ENCODE peak calls at places on chromosome 19, in five cellular contexts. One of them, this sample, is unnamed.

GRCh38 chr19:17170538-17171297 is 44.4 kb upstream of the USE1 start:
- DNase-seq in stimulated activated CD4-positive, alpha-beta T cell treated with anti-CD3 and anti-CD28 coated beads, Interleukin-4, amount 100 ng/mL, for 48 hours: no peak
- DNase-seq in activated T-helper 1 cell treated with Interleukin-2 at 50 U/mL for 16 hours: no peak
- DNase-seq in DMS 273 treated with DMSO at 0.1 percent for 48 hours: no peak
- DNase-seq in C1 segment of cervical spinal cord: no peak
- DNase-seq in this sample: no peak

GRCh38 chr19:17841371-17841809 is 6.4 kb downstream of the JAK3 start:
- DNase-seq in activated T-helper 1 cell treated with Interleukin-2 at 50 U/mL for 16 hours: no peak
- DNase-seq in C1 segment of cervical spinal cord: no peak
- DNase-seq in stimulated activated CD4-positive, alpha-beta T cell treated with anti-CD3 and anti-CD28 coated beads, Interleukin-4, amount 100 ng/mL, for 48 hours: no peak
- DNase-seq in DMS 273 treated with DMSO at 0.1 percent for 48 hours: no peak
- DNase-seq in this sample: no peak

GRCh38 chr19:13024126-13024957 is 29.1 kb downstream of the NFIX start:
- DNase-seq in stimulated activated CD4-positive, alpha-beta T cell treated with anti-CD3 and anti-CD28 coated beads, Interleukin-4, amount 100 ng/mL, for 48 hours: no peak
- DNase-seq in DMS 273 treated with DMSO at 0.1 percent for 48 hours: no peak
- DNase-seq in C1 segment of cervical spinal cord: no peak
- DNase-seq in activated T-helper 1 cell treated with Interleukin-2 at 50 U/mL for 16 hours: no peak
- DNase-seq in this sample: no peak

GRCh38 chr19:20513179-20513934 is 52.2 kb downstream of the ZNF737 start:
- DNase-seq in activated T-helper 1 cell treated with Interleukin-2 at 50 U/mL for 16 hours: peak
- DNase-seq in stimulated activated CD4-positive, alpha-beta T cell treated with anti-CD3 and anti-CD28 coated beads, Interleukin-4, amount 100 ng/mL, for 48 hours: no peak
- DNase-seq in C1 segment of cervical spinal cord: no peak
- DNase-seq in DMS 273 treated with DMSO at 0.1 percent for 48 hours: no peak
- DNase-seq in this sample: no peak

GRCh38 chr19:12789098-12789903 is 2.0 kb upstream of the JUNB start:
- DNase-seq in activated T-helper 1 cell treated with Interleukin-2 at 50 U/mL for 16 hours: no peak
- DNase-seq in stimulated activated CD4-positive, alpha-beta T cell treated with anti-CD3 and anti-CD28 coated beads, Interleukin-4, amount 100 ng/mL, for 48 hours: no peak
- DNase-seq in DMS 273 treated with DMSO at 0.1 percent for 48 hours: no peak
- DNase-seq in C1 segment of cervical spinal cord: peak
- DNase-seq in this sample: no peak

GRCh38 chr19:54188224-54188871 is 1.0 kb downstream of the MBOAT7 start:
- DNase-seq in C1 segment of cervical spinal cord: peak
- DNase-seq in activated T-helper 1 cell treated with Interleukin-2 at 50 U/mL for 16 hours: peak
- DNase-seq in DMS 273 treated with DMSO at 0.1 percent for 48 hours: no peak
- DNase-seq in stimulated activated CD4-positive, alpha-beta T cell treated with anti-CD3 and anti-CD28 coated beads, Interleukin-4, amount 100 ng/mL, for 48 hours: peak
- DNase-seq in this sample: no peak

GRCh38 chr19:40640744-40641143 is 39.6 kb downstream of the LTBP4 start:
- DNase-seq in activated T-helper 1 cell treated with Interleukin-2 at 50 U/mL for 16 hours: no peak
- DNase-seq in stimulated activated CD4-positive, alpha-beta T cell treated with anti-CD3 and anti-CD28 coated beads, Interleukin-4, amount 100 ng/mL, for 48 hours: no peak
- DNase-seq in C1 segment of cervical spinal cord: no peak
- DNase-seq in DMS 273 treated with DMSO at 0.1 percent for 48 hours: no peak
- DNase-seq in this sample: no peak

GRCh38 chr19:41218615-41219507 is at the start of gene AXL:
- DNase-seq in C1 segment of cervical spinal cord: peak
- DNase-seq in stimulated activated CD4-positive, alpha-beta T cell treated with anti-CD3 and anti-CD28 coated beads, Interleukin-4, amount 100 ng/mL, for 48 hours: no peak
- DNase-seq in activated T-helper 1 cell treated with Interleukin-2 at 50 U/mL for 16 hours: no peak
- DNase-seq in DMS 273 treated with DMSO at 0.1 percent for 48 hours: no peak
- DNase-seq in this sample: peak

GRCh38 chr19:42540071-42540553 is 11.8 kb upstream of the CEACAM1 start:
- DNase-seq in activated T-helper 1 cell treated with Interleukin-2 at 50 U/mL for 16 hours: no peak
- DNase-seq in C1 segment of cervical spinal cord: peak
- DNase-seq in stimulated activated CD4-positive, alpha-beta T cell treated with anti-CD3 and anti-CD28 coated beads, Interleukin-4, amount 100 ng/mL, for 48 hours: no peak
- DNase-seq in DMS 273 treated with DMSO at 0.1 percent for 48 hours: peak
- DNase-seq in this sample: no peak

GRCh38 chr19:4061178-4061682 is 5.5 kb downstream of the ZBTB7A start:
- DNase-seq in stimulated activated CD4-positive, alpha-beta T cell treated with anti-CD3 and anti-CD28 coated beads, Interleukin-4, amount 100 ng/mL, for 48 hours: no peak
- DNase-seq in DMS 273 treated with DMSO at 0.1 percent for 48 hours: no peak
- DNase-seq in activated T-helper 1 cell treated with Interleukin-2 at 50 U/mL for 16 hours: no peak
- DNase-seq in C1 segment of cervical spinal cord: no peak
- DNase-seq in this sample: peak

GRCh38 chr19:31491246-31491645 is 142.0 kb upstream of the TSHZ3 start:
- DNase-seq in DMS 273 treated with DMSO at 0.1 percent for 48 hours: no peak
- DNase-seq in activated T-helper 1 cell treated with Interleukin-2 at 50 U/mL for 16 hours: no peak
- DNase-seq in stimulated activated CD4-positive, alpha-beta T cell treated with anti-CD3 and anti-CD28 coated beads, Interleukin-4, amount 100 ng/mL, for 48 hours: no peak
- DNase-seq in C1 segment of cervical spinal cord: no peak
- DNase-seq in this sample: no peak

GRCh38 chr19:29117926-29118325 is 95.0 kb downstream of the UQCRFS1 start:
- DNase-seq in stimulated activated CD4-positive, alpha-beta T cell treated with anti-CD3 and anti-CD28 coated beads, Interleukin-4, amount 100 ng/mL, for 48 hours: no peak
- DNase-seq in activated T-helper 1 cell treated with Interleukin-2 at 50 U/mL for 16 hours: no peak
- DNase-seq in C1 segment of cervical spinal cord: no peak
- DNase-seq in DMS 273 treated with DMSO at 0.1 percent for 48 hours: no peak
- DNase-seq in this sample: no peak

GRCh38 chr19:610801-611505 is 21.3 kb downstream of the HCN2 start:
- DNase-seq in C1 segment of cervical spinal cord: peak
- DNase-seq in stimulated activated CD4-positive, alpha-beta T cell treated with anti-CD3 and anti-CD28 coated beads, Interleukin-4, amount 100 ng/mL, for 48 hours: peak
- DNase-seq in activated T-helper 1 cell treated with Interleukin-2 at 50 U/mL for 16 hours: peak
- DNase-seq in DMS 273 treated with DMSO at 0.1 percent for 48 hours: peak
- DNase-seq in this sample: no peak

GRCh38 chr19:18789883-18790565 is 1.1 kb downstream of the COMP start:
- DNase-seq in stimulated activated CD4-positive, alpha-beta T cell treated with anti-CD3 and anti-CD28 coated beads, Interleukin-4, amount 100 ng/mL, for 48 hours: peak
- DNase-seq in DMS 273 treated with DMSO at 0.1 percent for 48 hours: no peak
- DNase-seq in C1 segment of cervical spinal cord: no peak
- DNase-seq in activated T-helper 1 cell treated with Interleukin-2 at 50 U/mL for 16 hours: no peak
- DNase-seq in this sample: no peak